ENCODE peak calls at places on chromosomes 6 and 20, in five cellular contexts. One of them, this sample, is unnamed.

GRCh38 chr20:6466065-6466810 is 301.2 kb upstream of the BMP2 start:
- DNase-seq in epithelial cell of esophagus: peak
- DNase-seq in prostate gland: no peak
- DNase-seq in CD4-positive, CD25-positive, alpha-beta regulatory T cell: no peak
- DNase-seq in IMR-90: peak
- DNase-seq in this sample: no peak

GRCh38 chr6:7805828-7806227 is 79.9 kb downstream of the BMP6 start:
- DNase-seq in epithelial cell of esophagus: no peak
- DNase-seq in prostate gland: no peak
- DNase-seq in CD4-positive, CD25-positive, alpha-beta regulatory T cell: no peak
- DNase-seq in IMR-90: no peak
- DNase-seq in this sample: no peak

GRCh38 chr6:155273438-155273837 is 9.6 kb downstream of the CLDN20 start:
- DNase-seq in IMR-90: peak
- DNase-seq in CD4-positive, CD25-positive, alpha-beta regulatory T cell: no peak
- DNase-seq in prostate gland: no peak
- DNase-seq in epithelial cell of esophagus: peak
- DNase-seq in this sample: no peak

GRCh38 chr20:13515796-13516533 is 122.8 kb downstream of the TASP1 start:
- DNase-seq in IMR-90: peak
- DNase-seq in epithelial cell of esophagus: no peak
- DNase-seq in CD4-positive, CD25-positive, alpha-beta regulatory T cell: no peak
- DNase-seq in prostate gland: no peak
- DNase-seq in this sample: peak

GRCh38 chr6:106889692-106890091 is 84.8 kb downstream of the CD24 start:
- DNase-seq in CD4-positive, CD25-positive, alpha-beta regulatory T cell: no peak
- DNase-seq in epithelial cell of esophagus: no peak
- DNase-seq in IMR-90: no peak
- DNase-seq in prostate gland: no peak
- DNase-seq in this sample: no peak

GRCh38 chr6:148395583-148396101 is 53.0 kb downstream of the SASH1 start:
- DNase-seq in CD4-positive, CD25-positive, alpha-beta regulatory T cell: no peak
- DNase-seq in prostate gland: no peak
- DNase-seq in epithelial cell of esophagus: peak
- DNase-seq in IMR-90: peak
- DNase-seq in this sample: no peak

GRCh38 chr20:47487175-47487917 is 14.3 kb upstream of the NCOA3 start:
- DNase-seq in epithelial cell of esophagus: no peak
- DNase-seq in CD4-positive, CD25-positive, alpha-beta regulatory T cell: peak
- DNase-seq in prostate gland: no peak
- DNase-seq in IMR-90: peak
- DNase-seq in this sample: no peak

GRCh38 chr6:11979866-11980265 is 32.2 kb upstream of the HIVEP1 start:
- DNase-seq in epithelial cell of esophagus: no peak
- DNase-seq in CD4-positive, CD25-positive, alpha-beta regulatory T cell: no peak
- DNase-seq in prostate gland: no peak
- DNase-seq in IMR-90: no peak
- DNase-seq in this sample: no peak

GRCh38 chr6:1197309-1197708 is 114.6 kb upstream of the FOXQ1 start:
- DNase-seq in IMR-90: no peak
- DNase-seq in CD4-positive, CD25-positive, alpha-beta regulatory T cell: no peak
- DNase-seq in epithelial cell of esophagus: no peak
- DNase-seq in prostate gland: no peak
- DNase-seq in this sample: no peak

GRCh38 chr6:43644940-43645612 is at the start of gene RSPH9:
- DNase-seq in epithelial cell of esophagus: peak
- DNase-seq in IMR-90: peak
- DNase-seq in prostate gland: peak
- DNase-seq in CD4-positive, CD25-positive, alpha-beta regulatory T cell: peak
- DNase-seq in this sample: no peak

GRCh38 chr20:23255658-23256385 is 94.8 kb upstream of the NXT1 start:
- DNase-seq in prostate gland: no peak
- DNase-seq in CD4-positive, CD25-positive, alpha-beta regulatory T cell: no peak
- DNase-seq in epithelial cell of esophagus: no peak
- DNase-seq in IMR-90: peak
- DNase-seq in this sample: no peak

GRCh38 chr6:15793288-15793687 is 130.5 kb upstream of the DTNBP1 start:
- DNase-seq in CD4-positive, CD25-positive, alpha-beta regulatory T cell: no peak
- DNase-seq in prostate gland: no peak
- DNase-seq in IMR-90: peak
- DNase-seq in epithelial cell of esophagus: peak
- DNase-seq in this sample: no peak

GRCh38 chr6:157217198-157217893 is 106.0 kb downstream of the TMEM242 start:
- DNase-seq in epithelial cell of esophagus: no peak
- DNase-seq in prostate gland: no peak
- DNase-seq in IMR-90: no peak
- DNase-seq in CD4-positive, CD25-positive, alpha-beta regulatory T cell: no peak
- DNase-seq in this sample: no peak

GRCh38 chr6:13724174-13724573 is 12.5 kb upstream of the RANBP9 start:
- DNase-seq in CD4-positive, CD25-positive, alpha-beta regulatory T cell: no peak
- DNase-seq in prostate gland: no peak
- DNase-seq in IMR-90: no peak
- DNase-seq in epithelial cell of esophagus: peak
- DNase-seq in this sample: no peak

GRCh38 chr20:32509639-32510066 is 75.5 kb downstream of the NOL4L start:
- DNase-seq in prostate gland: peak
- DNase-seq in CD4-positive, CD25-positive, alpha-beta regulatory T cell: peak
- DNase-seq in IMR-90: peak
- DNase-seq in epithelial cell of esophagus: no peak
- DNase-seq in this sample: peak

GRCh38 chr20:36493801-36494114 is 47.6 kb upstream of the MYL9 start:
- DNase-seq in CD4-positive, CD25-positive, alpha-beta regulatory T cell: no peak
- DNase-seq in IMR-90: peak
- DNase-seq in epithelial cell of esophagus: no peak
- DNase-seq in prostate gland: peak
- DNase-seq in this sample: no peak

GRCh38 chr6:13766201-13766634 is 48.1 kb downstream of the MCUR1 start:
- DNase-seq in prostate gland: no peak
- DNase-seq in epithelial cell of esophagus: peak
- DNase-seq in IMR-90: peak
- DNase-seq in CD4-positive, CD25-positive, alpha-beta regulatory T cell: no peak
- DNase-seq in this sample: peak

GRCh38 chr6:134316733-134317431 is 1.0 kb downstream of the SGK1 start:
- DNase-seq in IMR-90: no peak
- DNase-seq in epithelial cell of esophagus: no peak
- DNase-seq in CD4-positive, CD25-positive, alpha-beta regulatory T cell: no peak
- DNase-seq in prostate gland: no peak
- DNase-seq in this sample: no peak

GRCh38 chr6:113496157-113496556 is 361.0 kb upstream of the MARCKS start:
- DNase-seq in prostate gland: no peak
- DNase-seq in IMR-90: no peak
- DNase-seq in epithelial cell of esophagus: no peak
- DNase-seq in CD4-positive, CD25-positive, alpha-beta regulatory T cell: no peak
- DNase-seq in this sample: no peak

DNA sequence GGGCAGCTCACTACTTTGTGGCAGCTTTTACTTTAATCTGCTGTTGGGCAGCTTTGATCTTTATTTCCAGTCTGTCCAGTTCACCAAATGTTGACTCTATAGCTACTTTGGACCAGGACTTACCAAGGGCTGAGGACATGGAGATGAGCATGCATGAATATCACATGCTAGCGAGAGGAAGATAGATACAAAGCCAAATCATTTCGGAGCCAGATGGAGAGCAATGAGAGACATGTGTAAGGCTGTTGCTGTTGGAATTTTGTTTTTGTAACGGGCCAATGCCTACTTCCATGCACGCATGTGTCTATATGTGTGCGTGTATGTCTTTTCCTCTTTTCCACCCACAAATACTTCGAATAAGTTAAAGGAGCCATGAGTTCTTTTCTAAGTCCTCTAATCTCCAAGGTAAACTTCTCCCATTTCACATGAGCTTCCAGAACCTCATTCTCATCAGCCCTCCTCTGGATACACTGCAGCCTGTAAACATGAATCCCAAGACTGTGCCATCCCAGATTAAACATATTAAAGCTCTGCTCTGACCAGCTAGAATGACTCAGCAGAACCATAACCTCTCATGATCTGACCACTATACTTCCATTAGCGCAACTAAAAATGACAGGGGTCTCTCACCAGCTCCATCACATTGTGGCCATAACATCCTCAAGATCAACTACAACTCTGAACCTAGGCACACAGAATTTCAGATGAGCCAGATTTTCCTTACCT is 160.7 kb downstream of the LRFN2 start:
- DNase-seq in CD4-positive, CD25-positive, alpha-beta regulatory T cell: no peak
- DNase-seq in prostate gland: no peak
- DNase-seq in epithelial cell of esophagus: no peak
- DNase-seq in IMR-90: no peak
- DNase-seq in this sample: no peak
- H3K4me3 ChIP-seq in CD4-positive, CD25-positive, alpha-beta regulatory T cell: no peak
- H3K4me3 ChIP-seq in prostate gland: no peak
- H3K4me3 ChIP-seq in epithelial cell of esophagus: no peak
- H3K4me3 ChIP-seq in IMR-90: no peak
- H3K4me3 ChIP-seq in this sample: no peak

GRCh38 chr6:169230322-169230665 is 23.4 kb downstream of the THBS2 start:
- DNase-seq in CD4-positive, CD25-positive, alpha-beta regulatory T cell: no peak
- DNase-seq in epithelial cell of esophagus: peak
- DNase-seq in IMR-90: no peak
- DNase-seq in prostate gland: no peak
- DNase-seq in this sample: no peak
- H3K4me3 ChIP-seq in CD4-positive, CD25-positive, alpha-beta regulatory T cell: no peak
- H3K4me3 ChIP-seq in epithelial cell of esophagus: no peak
- H3K4me3 ChIP-seq in IMR-90: no peak
- H3K4me3 ChIP-seq in prostate gland: no peak
- H3K4me3 ChIP-seq in this sample: no peak

GRCh38 chr6:35678814-35679213 is 9.9 kb downstream of the FKBP5 start:
- DNase-seq in IMR-90: no peak
- DNase-seq in CD4-positive, CD25-positive, alpha-beta regulatory T cell: no peak
- DNase-seq in epithelial cell of esophagus: no peak
- DNase-seq in prostate gland: no peak
- DNase-seq in this sample: no peak
- H3K4me3 ChIP-seq in IMR-90: no peak
- H3K4me3 ChIP-seq in CD4-positive, CD25-positive, alpha-beta regulatory T cell: no peak
- H3K4me3 ChIP-seq in epithelial cell of esophagus: no peak
- H3K4me3 ChIP-seq in prostate gland: no peak
- H3K4me3 ChIP-seq in this sample: no peak

DNA sequence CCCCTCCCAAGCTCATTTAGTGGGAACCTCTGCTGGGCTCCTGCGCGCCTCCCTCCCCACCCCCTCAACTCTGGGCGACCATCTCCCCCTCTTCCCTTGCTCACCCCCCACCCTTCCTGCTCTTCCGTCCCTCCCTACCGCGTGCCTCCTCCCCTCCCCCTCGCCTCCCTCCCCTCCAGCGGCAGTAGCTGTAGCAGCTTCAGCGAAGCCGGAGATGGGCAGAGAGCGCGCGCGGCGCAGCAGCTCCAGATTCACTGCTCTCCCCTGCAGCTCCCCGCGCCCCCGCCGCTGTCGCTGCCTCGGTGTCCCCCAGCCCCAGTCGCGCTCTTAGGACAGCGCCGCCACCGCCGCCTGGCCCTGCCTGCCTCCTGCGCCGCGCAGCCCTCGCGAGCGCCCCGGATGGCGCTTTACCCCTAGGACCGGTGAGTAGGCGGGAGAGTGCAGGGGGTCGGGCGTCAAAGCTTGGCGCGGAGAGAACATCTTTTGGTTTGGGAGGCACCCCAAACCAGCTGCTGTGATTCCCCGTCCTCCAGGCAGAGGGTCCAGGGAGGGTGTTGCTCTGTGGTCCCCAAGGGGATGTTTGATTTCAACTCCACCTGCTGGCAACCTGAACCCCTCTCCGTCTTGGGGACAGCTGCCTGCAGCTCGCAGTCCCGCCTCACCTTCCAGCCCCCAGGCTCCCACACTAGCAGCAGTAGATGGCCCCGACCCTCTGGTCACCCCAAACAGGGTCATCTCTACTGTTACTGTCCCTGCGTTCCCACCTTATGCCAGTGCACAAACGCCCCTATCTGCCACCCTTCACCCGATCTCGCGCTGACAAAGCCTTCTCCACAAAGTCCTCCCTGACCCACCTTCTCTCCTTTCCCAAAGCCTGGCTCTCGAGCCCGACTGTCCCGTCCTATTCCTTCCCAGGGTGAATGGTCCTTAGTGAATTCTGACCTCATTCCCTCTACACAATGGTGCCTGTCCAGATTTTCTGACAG is at the start of gene FUT9:
- DNase-seq in CD4-positive, CD25-positive, alpha-beta regulatory T cell: no peak
- DNase-seq in epithelial cell of esophagus: no peak
- DNase-seq in IMR-90: no peak
- DNase-seq in prostate gland: peak
- DNase-seq in this sample: no peak
- H3K4me3 ChIP-seq in CD4-positive, CD25-positive, alpha-beta regulatory T cell: no peak
- H3K4me3 ChIP-seq in epithelial cell of esophagus: no peak
- H3K4me3 ChIP-seq in IMR-90: no peak
- H3K4me3 ChIP-seq in prostate gland: peak
- H3K4me3 ChIP-seq in this sample: no peak

DNA sequence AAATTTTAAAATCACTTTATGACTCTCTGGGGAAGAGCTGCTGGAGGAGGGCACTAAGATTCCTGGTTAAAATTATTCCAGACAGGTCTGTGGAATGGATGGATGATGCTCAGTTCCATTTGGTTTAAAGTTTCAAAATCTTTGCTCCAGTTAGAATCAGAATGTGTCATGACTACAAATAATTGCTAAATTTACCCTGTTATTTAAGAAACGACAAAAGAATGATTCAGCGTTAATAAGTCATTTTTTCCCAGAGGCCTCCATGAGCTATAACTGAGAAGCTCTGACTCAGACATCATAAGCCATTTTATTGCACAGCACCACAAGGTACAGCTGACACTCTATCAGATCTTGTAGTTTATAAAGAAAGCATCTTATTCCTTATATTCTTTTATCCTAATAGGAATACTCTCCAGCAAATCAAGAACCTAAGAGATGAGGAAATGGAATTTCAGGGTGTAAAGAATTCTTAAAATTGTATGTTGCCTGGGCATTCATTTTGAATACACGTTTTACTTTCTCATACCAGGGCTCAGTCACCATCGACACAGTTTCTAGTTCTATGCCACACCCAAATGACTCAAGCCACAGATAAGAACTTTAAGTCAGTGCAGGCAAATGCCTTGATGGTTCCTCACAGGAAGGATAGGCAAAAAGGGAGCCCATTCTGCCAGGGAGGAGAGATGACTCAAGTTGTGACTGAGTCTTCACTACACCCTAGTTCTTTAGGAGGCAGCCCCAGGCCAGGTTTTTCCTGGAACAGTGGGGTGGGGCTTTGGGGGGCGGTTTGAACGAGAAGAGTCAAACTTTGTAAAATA is 636.0 kb downstream of the MMUT start:
- DNase-seq in epithelial cell of esophagus: peak
- DNase-seq in CD4-positive, CD25-positive, alpha-beta regulatory T cell: no peak
- DNase-seq in prostate gland: no peak
- DNase-seq in IMR-90: peak
- DNase-seq in this sample: no peak
- H3K4me3 ChIP-seq in epithelial cell of esophagus: peak
- H3K4me3 ChIP-seq in CD4-positive, CD25-positive, alpha-beta regulatory T cell: no peak
- H3K4me3 ChIP-seq in prostate gland: no peak
- H3K4me3 ChIP-seq in IMR-90: no peak
- H3K4me3 ChIP-seq in this sample: no peak

This sample was measured in Jurkat, Clone E6-1.